ENCODE peak calls at places on chromosomes 7 and 10, in ten cellular contexts. One of them, this sample, is unnamed.
A peak's percentile ranks its signal among the peaks of the same experiment; 100 is the strongest.

GRCh38 chr7:18278306-18278705 is 217.2 kb upstream of the HDAC9 start:
- DNase-seq in hippocampal formation: no peak
- DNase-seq in iris pigment epithelial cell: no peak
- DNase-seq in H7: no peak
- DNase-seq in testis: no peak
- DNase-seq in GM03348: no peak
- DNase-seq in GM10248: no peak
- DNase-seq in neural crest cell: no peak
- DNase-seq in activated CD4-positive, alpha-beta T cell treated with anti-CD3 and anti-CD28 coated beads, Interleukin-2, amount 50 U/mL, for 1 hour: no peak
- DNase-seq in amniotic epithelial cell: no peak
- DNase-seq in this sample: no peak

GRCh38 chr7:128906001-128906765 is 4.3 kb downstream of the KCP start:
- DNase-seq in H7: no peak
- DNase-seq in testis: no peak
- DNase-seq in iris pigment epithelial cell: no peak
- DNase-seq in GM10248: peak; percentile 5
- DNase-seq in activated CD4-positive, alpha-beta T cell treated with anti-CD3 and anti-CD28 coated beads, Interleukin-2, amount 50 U/mL, for 1 hour: no peak
- DNase-seq in GM03348: no peak
- DNase-seq in hippocampal formation: no peak
- DNase-seq in neural crest cell: no peak
- DNase-seq in amniotic epithelial cell: no peak
- DNase-seq in this sample: no peak

GRCh38 chr7:68748934-68749695 is 849.2 kb upstream of the AUTS2 start:
- DNase-seq in activated CD4-positive, alpha-beta T cell treated with anti-CD3 and anti-CD28 coated beads, Interleukin-2, amount 50 U/mL, for 1 hour: no peak
- DNase-seq in GM10248: no peak
- DNase-seq in H7: no peak
- DNase-seq in iris pigment epithelial cell: no peak
- DNase-seq in GM03348: no peak
- DNase-seq in neural crest cell: no peak
- DNase-seq in hippocampal formation: peak; percentile 18
- DNase-seq in testis: no peak
- DNase-seq in amniotic epithelial cell: no peak
- DNase-seq in this sample: no peak

GRCh38 chr10:87092861-87093460 is 1.7 kb downstream of the GLUD1 start:
- DNase-seq in iris pigment epithelial cell: peak; percentile 59
- DNase-seq in testis: no peak
- DNase-seq in activated CD4-positive, alpha-beta T cell treated with anti-CD3 and anti-CD28 coated beads, Interleukin-2, amount 50 U/mL, for 1 hour: peak; percentile 10
- DNase-seq in hippocampal formation: no peak
- DNase-seq in GM03348: peak; percentile 8
- DNase-seq in amniotic epithelial cell: no peak
- DNase-seq in neural crest cell: no peak
- DNase-seq in GM10248: no peak
- DNase-seq in H7: peak; percentile 66
- DNase-seq in this sample: peak; percentile 39

GRCh38 chr10:3424102-3424803 is 251.7 kb upstream of the PITRM1 start:
- DNase-seq in amniotic epithelial cell: peak; percentile 69
- DNase-seq in GM10248: no peak
- DNase-seq in testis: no peak
- DNase-seq in GM03348: no peak
- DNase-seq in hippocampal formation: no peak
- DNase-seq in neural crest cell: no peak
- DNase-seq in H7: no peak
- DNase-seq in iris pigment epithelial cell: peak; percentile 84
- DNase-seq in activated CD4-positive, alpha-beta T cell treated with anti-CD3 and anti-CD28 coated beads, Interleukin-2, amount 50 U/mL, for 1 hour: no peak
- DNase-seq in this sample: peak; percentile 72

GRCh38 chr10:3048114-3049019 is 19.0 kb upstream of the PFKP start:
- DNase-seq in hippocampal formation: no peak
- DNase-seq in amniotic epithelial cell: peak; percentile 47
- DNase-seq in testis: no peak
- DNase-seq in activated CD4-positive, alpha-beta T cell treated with anti-CD3 and anti-CD28 coated beads, Interleukin-2, amount 50 U/mL, for 1 hour: no peak
- DNase-seq in iris pigment epithelial cell: peak; percentile 55
- DNase-seq in H7: peak; percentile 72
- DNase-seq in neural crest cell: no peak
- DNase-seq in GM03348: peak; percentile 74
- DNase-seq in GM10248: no peak
- DNase-seq in this sample: peak; percentile 22

GRCh38 chr7:22153427-22154106 is 203.4 kb downstream of the RAPGEF5 start:
- DNase-seq in GM03348: no peak
- DNase-seq in iris pigment epithelial cell: no peak
- DNase-seq in hippocampal formation: peak; percentile 70
- DNase-seq in GM10248: no peak
- DNase-seq in testis: no peak
- DNase-seq in neural crest cell: no peak
- DNase-seq in activated CD4-positive, alpha-beta T cell treated with anti-CD3 and anti-CD28 coated beads, Interleukin-2, amount 50 U/mL, for 1 hour: no peak
- DNase-seq in H7: peak; percentile 13
- DNase-seq in amniotic epithelial cell: no peak
- DNase-seq in this sample: no peak

GRCh38 chr10:23826399-23826798 is 382.5 kb upstream of the KIAA1217 start:
- DNase-seq in testis: peak; percentile 38
- DNase-seq in GM03348: peak; percentile 2
- DNase-seq in hippocampal formation: no peak
- DNase-seq in neural crest cell: peak; percentile 43
- DNase-seq in activated CD4-positive, alpha-beta T cell treated with anti-CD3 and anti-CD28 coated beads, Interleukin-2, amount 50 U/mL, for 1 hour: no peak
- DNase-seq in GM10248: no peak
- DNase-seq in H7: peak; percentile 7
- DNase-seq in amniotic epithelial cell: peak; percentile 4
- DNase-seq in iris pigment epithelial cell: peak; percentile 23
- DNase-seq in this sample: peak; percentile 14

GRCh38 chr10:34756584-34756983 is 58.5 kb downstream of the PARD3 start:
- DNase-seq in neural crest cell: no peak
- DNase-seq in H7: no peak
- DNase-seq in GM10248: no peak
- DNase-seq in hippocampal formation: no peak
- DNase-seq in GM03348: no peak
- DNase-seq in amniotic epithelial cell: no peak
- DNase-seq in testis: no peak
- DNase-seq in iris pigment epithelial cell: no peak
- DNase-seq in activated CD4-positive, alpha-beta T cell treated with anti-CD3 and anti-CD28 coated beads, Interleukin-2, amount 50 U/mL, for 1 hour: no peak
- DNase-seq in this sample: no peak

GRCh38 chr7:137871173-137871915 is 24.6 kb upstream of the DGKI start:
- DNase-seq in testis: no peak
- DNase-seq in neural crest cell: no peak
- DNase-seq in hippocampal formation: peak; percentile 34
- DNase-seq in H7: no peak
- DNase-seq in activated CD4-positive, alpha-beta T cell treated with anti-CD3 and anti-CD28 coated beads, Interleukin-2, amount 50 U/mL, for 1 hour: no peak
- DNase-seq in GM10248: no peak
- DNase-seq in GM03348: peak; percentile 37
- DNase-seq in iris pigment epithelial cell: peak; percentile 59
- DNase-seq in amniotic epithelial cell: peak; percentile 42
- DNase-seq in this sample: no peak

GRCh38 chr10:97399843-97400545 is 1.1 kb downstream of the RRP12 start:
- DNase-seq in activated CD4-positive, alpha-beta T cell treated with anti-CD3 and anti-CD28 coated beads, Interleukin-2, amount 50 U/mL, for 1 hour: peak; percentile 36
- DNase-seq in iris pigment epithelial cell: peak; percentile 83
- DNase-seq in neural crest cell: no peak
- DNase-seq in H7: peak; percentile 57
- DNase-seq in hippocampal formation: no peak
- DNase-seq in amniotic epithelial cell: peak; percentile 69
- DNase-seq in GM03348: peak; percentile 59
- DNase-seq in testis: peak; percentile 50
- DNase-seq in GM10248: no peak
- DNase-seq in this sample: peak; percentile 81

GRCh38 chr7:55133630-55134392 is 115.0 kb downstream of the EGFR start:
- DNase-seq in amniotic epithelial cell: peak; percentile 98
- DNase-seq in hippocampal formation: no peak
- DNase-seq in iris pigment epithelial cell: peak; percentile 99
- DNase-seq in H7: no peak
- DNase-seq in GM03348: peak; percentile 90
- DNase-seq in activated CD4-positive, alpha-beta T cell treated with anti-CD3 and anti-CD28 coated beads, Interleukin-2, amount 50 U/mL, for 1 hour: no peak
- DNase-seq in neural crest cell: no peak
- DNase-seq in GM10248: no peak
- DNase-seq in testis: peak; percentile 62
- DNase-seq in this sample: peak; percentile 97

GRCh38 chr7:91351374-91351773 is 87.1 kb downstream of the FZD1 start:
- DNase-seq in GM10248: no peak
- DNase-seq in activated CD4-positive, alpha-beta T cell treated with anti-CD3 and anti-CD28 coated beads, Interleukin-2, amount 50 U/mL, for 1 hour: no peak
- DNase-seq in amniotic epithelial cell: peak; percentile 22
- DNase-seq in hippocampal formation: no peak
- DNase-seq in GM03348: no peak
- DNase-seq in testis: no peak
- DNase-seq in iris pigment epithelial cell: peak; percentile 77
- DNase-seq in H7: no peak
- DNase-seq in neural crest cell: no peak
- DNase-seq in this sample: peak; percentile 18

GRCh38 chr10:6275022-6275997 is 72.6 kb downstream of the PFKFB3 start:
- DNase-seq in iris pigment epithelial cell: peak; percentile 98
- DNase-seq in GM10248: peak; percentile 82
- DNase-seq in H7: peak; percentile 43
- DNase-seq in amniotic epithelial cell: peak; percentile 97
- DNase-seq in testis: peak; percentile 75
- DNase-seq in activated CD4-positive, alpha-beta T cell treated with anti-CD3 and anti-CD28 coated beads, Interleukin-2, amount 50 U/mL, for 1 hour: peak; percentile 83
- DNase-seq in neural crest cell: peak; percentile 12
- DNase-seq in GM03348: peak; percentile 96
- DNase-seq in hippocampal formation: peak; percentile 29
- DNase-seq in this sample: peak; percentile 98

GRCh38 chr10:30040597-30040996 is 18.8 kb downstream of the JCAD start:
- DNase-seq in GM03348: no peak
- DNase-seq in GM10248: no peak
- DNase-seq in hippocampal formation: no peak
- DNase-seq in activated CD4-positive, alpha-beta T cell treated with anti-CD3 and anti-CD28 coated beads, Interleukin-2, amount 50 U/mL, for 1 hour: no peak
- DNase-seq in iris pigment epithelial cell: no peak
- DNase-seq in testis: no peak
- DNase-seq in H7: no peak
- DNase-seq in amniotic epithelial cell: no peak
- DNase-seq in neural crest cell: no peak
- DNase-seq in this sample: no peak

GRCh38 chr7:149087366-149087765 is 3.2 kb downstream of the ZNF786 start:
- DNase-seq in GM10248: no peak
- DNase-seq in neural crest cell: no peak
- DNase-seq in H7: no peak
- DNase-seq in GM03348: no peak
- DNase-seq in testis: no peak
- DNase-seq in iris pigment epithelial cell: no peak
- DNase-seq in hippocampal formation: no peak
- DNase-seq in activated CD4-positive, alpha-beta T cell treated with anti-CD3 and anti-CD28 coated beads, Interleukin-2, amount 50 U/mL, for 1 hour: no peak
- DNase-seq in amniotic epithelial cell: no peak
- DNase-seq in this sample: no peak